ENCODE peak calls at places on chromosomes 3 and 15, in four cellular contexts. C is stomach, Q is H1, R is prostate gland. O is an unnamed sample.

GRCh38 chr3:187767266-187768032 is 22.2 kb upstream of the BCL6 start:
- DNase-seq in C (no peak), Q (no peak), R (no peak), O (no peak)

GRCh38 chr3:132135628-132136333 is 101.0 kb upstream of the CPNE4 start:
- DNase-seq in C (no peak), Q (peak; percentile 27), R (no peak), O (peak; percentile 69)

GRCh38 chr3:150264560-150264959 is 143.5 kb upstream of the TSC22D2 start:
- DNase-seq in C (no peak), Q (no peak), R (no peak), O (no peak)

GRCh38 chr15:58438956-58439355 is 7.2 kb downstream of the LIPC start:
- DNase-seq in C (no peak), Q (no peak), R (no peak), O (no peak)

GRCh38 chr3:39065197-39065596 is 13.4 kb downstream of the WDR48 start:
- DNase-seq in C (no peak), Q (peak; percentile 33), R (no peak), O (no peak)

GRCh38 chr3:117669761-117670160 is 960.2 kb downstream of the TUSC7 start:
- DNase-seq in C (no peak), Q (no peak), R (no peak), O (no peak)

GRCh38 chr3:112437146-112438022 is 61.9 kb downstream of the BTLA start:
- DNase-seq in C (no peak), Q (no peak), R (no peak), O (no peak)

GRCh38 chr3:82015241-82015640 is 253.8 kb upstream of the GBE1 start:
- DNase-seq in C (no peak), Q (no peak), R (no peak), O (no peak)

GRCh38 chr3:187456268-187456667 is 88.1 kb downstream of the RTP4 start:
- DNase-seq in C (peak; percentile 31), Q (no peak), R (peak; percentile 21), O (peak; percentile 15)

GRCh38 chr3:48012659-48013058 is 3.6 kb downstream of the MAP4 start:
- DNase-seq in C (no peak), Q (no peak), R (no peak), O (no peak)

GRCh38 chr3:16900779-16901440 is 16.2 kb downstream of the PLCL2 start:
- DNase-seq in C (no peak), Q (no peak), R (no peak), O (no peak)

GRCh38 chr3:176651622-176652021 is 545.7 kb downstream of the TBL1XR1 start:
- DNase-seq in C (no peak), Q (no peak), R (no peak), O (no peak)

GRCh38 chr3:30162579-30162978 is 443.8 kb upstream of the TGFBR2 start:
- DNase-seq in C (no peak), Q (no peak), R (no peak), O (no peak)

GRCh38 chr3:32438596-32439344 is 47.1 kb downstream of the CMTM7 start:
- DNase-seq in C (no peak), Q (no peak), R (no peak), O (peak; percentile 47)

GRCh38 chr3:176351408-176351807 is 845.9 kb downstream of the TBL1XR1 start:
- DNase-seq in C (no peak), Q (no peak), R (no peak), O (no peak)

GRCh38 chr3:101077361-101078011 is 84.3 kb upstream of the ABI3BP start:
- DNase-seq in C (no peak), Q (no peak), R (no peak), O (no peak)

GRCh38 chr3:55446860-55447259 is 40.2 kb downstream of the WNT5A start:
- DNase-seq in C (no peak), Q (no peak), R (no peak), O (no peak)

GRCh38 chr15:69668963-69669362 is 216.3 kb downstream of the RPLP1 start:
- DNase-seq in C (peak; percentile 31), Q (no peak), R (no peak), O (no peak)
- TF ChIP-seq CTCF in C (no peak), Q (no peak), R (no peak), O (no peak)

DNA sequence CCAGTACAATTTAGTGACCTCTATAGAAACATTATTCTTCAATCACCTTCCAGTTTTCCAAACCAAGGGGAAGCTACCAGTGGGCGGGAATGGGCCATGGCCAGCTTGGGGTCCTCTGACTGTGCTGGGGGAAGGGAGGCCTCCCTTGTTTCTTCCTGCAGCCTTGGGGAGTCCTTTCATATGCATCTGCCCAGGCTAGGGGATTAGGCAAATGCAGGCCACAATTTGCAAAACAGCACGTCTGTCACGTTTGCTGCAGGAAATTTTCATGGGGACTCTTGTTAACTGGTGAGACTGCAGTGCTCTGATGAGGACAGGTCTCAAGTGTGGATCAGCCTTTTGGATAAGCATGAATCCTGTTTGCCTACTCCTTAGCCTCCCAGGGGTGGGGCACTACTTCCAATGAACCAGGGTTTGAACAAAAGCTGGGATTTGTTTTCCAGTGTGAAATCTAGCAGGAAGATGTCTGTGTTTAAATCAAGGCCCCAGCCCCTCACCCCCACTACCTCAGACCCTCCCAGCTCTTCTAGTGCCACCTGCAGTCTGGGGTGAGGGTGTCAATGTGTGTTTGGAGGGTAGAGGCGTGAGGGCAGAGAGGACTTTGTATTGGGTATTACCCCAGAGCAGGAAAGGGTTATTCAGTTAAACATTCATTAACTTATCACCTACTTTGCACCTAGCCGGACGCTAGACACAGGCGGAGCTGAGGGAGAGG is 219.9 kb downstream of the OPA1 start:
- DNase-seq in C (no peak), Q (peak; percentile 86), R (no peak), O (no peak)
- H3K4me1 ChIP-seq in C (peaks cover 16% of the 10 kb centered on the region), Q (peaks cover 67% of the 10 kb centered on the region), R (no peaks in the 10 kb centered on the region), O (no peaks in the 10 kb centered on the region)

GRCh38 chr3:42500909-42501308 is 1.5 kb upstream of the VIPR1 start:
- DNase-seq in C (peak; percentile 20), Q (no peak), R (no peak), O (no peak)

GRCh38 chr3:42501321-42501680 is 1.1 kb upstream of the VIPR1 start:
- DNase-seq in C (peak; percentile 25), Q (no peak), R (no peak), O (no peak)

GRCh38 chr3:42498791-42499477 is 3.5 kb upstream of the VIPR1 start:
- DNase-seq in C (peak; percentile 22), Q (no peak), R (no peak), O (no peak)

GRCh38 chr3:42499478-42499871 is 3.0 kb upstream of the VIPR1 start:
- DNase-seq in C (peak; percentile 10), Q (no peak), R (no peak), O (no peak)

GRCh38 chr3:42500091-42500490 is 2.4 kb upstream of the VIPR1 start:
- DNase-seq in C (peak; percentile 17), Q (no peak), R (no peak), O (no peak)
- TF ChIP-seq CTCF in C (no peak), Q (no peak), R (no peak), O (no peak)

GRCh38 chr3:23701711-23702110 is 104.0 kb upstream of the UBE2E1 start:
- DNase-seq in C (no peak), Q (no peak), R (no peak), O (no peak)
- H3K4me1 ChIP-seq in C (no peaks in the 10 kb centered on the region), Q (peaks cover 8% of the 10 kb centered on the region), R (no peaks in the 10 kb centered on the region), O (no peaks in the 10 kb centered on the region)

DNA sequence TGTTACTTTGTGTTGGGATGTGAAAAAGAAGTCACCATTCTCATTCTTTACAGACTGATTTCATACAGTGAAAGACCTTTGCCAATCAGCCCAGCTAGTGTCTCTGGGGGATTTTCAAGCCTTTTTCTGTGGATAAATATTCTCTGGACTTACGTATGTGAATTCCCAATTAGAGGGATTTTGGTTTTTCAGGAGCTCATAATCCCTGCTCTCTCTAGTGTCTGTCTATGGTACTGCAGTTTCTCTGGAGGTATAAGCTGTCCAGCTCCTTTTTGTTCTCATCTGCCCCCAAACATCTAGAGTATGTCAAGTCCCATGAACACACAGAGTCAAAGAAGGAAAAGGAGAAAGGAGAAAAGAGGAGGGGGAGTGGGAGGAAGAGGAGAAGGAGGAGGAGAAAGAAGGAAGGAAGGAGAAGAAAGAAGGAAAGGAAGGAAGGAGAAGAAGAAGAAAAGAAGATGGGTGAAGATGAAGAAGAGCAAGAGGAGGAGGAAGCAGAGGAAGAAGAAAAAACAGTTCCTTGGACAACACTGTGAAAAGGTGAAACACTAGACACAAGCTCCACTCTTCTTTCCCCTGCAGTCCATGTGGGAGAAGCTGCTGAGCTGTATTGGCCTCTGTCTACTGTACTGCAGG is 218.6 kb downstream of the GREM1 start:
- DNase-seq in C (no peak), Q (no peak), R (no peak), O (no peak)
- TF ChIP-seq CTCF in C (no peak), Q (peak; percentile 20), R (peak; percentile 57), O (peak; percentile 59)

GRCh38 chr3:61875976-61876671 is 314.8 kb downstream of the PTPRG start:
- DNase-seq in C (no peak), Q (no peak), R (no peak), O (no peak)
- H3K4me1 ChIP-seq in C (peaks cover 49% of the 10 kb centered on the region), Q (peaks cover 39% of the 10 kb centered on the region), R (no peaks in the 10 kb centered on the region), O (peaks cover 51% of the 10 kb centered on the region)

GRCh38 chr3:194604837-194605236 is 28.4 kb downstream of the TMEM44 start:
- DNase-seq in C (no peak), Q (no peak), R (no peak), O (no peak)
- TF ChIP-seq CTCF in C (no peak), Q (peak; percentile 27), R (no peak), O (no peak)